ENCODE peak calls at places on chromosomes 5 and 9, in five cellular contexts. Y, R, A, X and S are unnamed samples.
A peak's percentile ranks its signal among the peaks of the same experiment; 100 is the strongest.

GRCh38 chr9:113886933-113887332 is 10.8 kb downstream of the ZNF618 start:
- DNase-seq in Y (no peak), R (no peak), A (no peak), X (no peak), S (no peak)

GRCh38 chr5:165149439-165149838 is 1644.0 kb downstream of the MAT2B start:
- DNase-seq in Y (no peak), R (no peak), A (no peak), X (no peak), S (no peak)

GRCh38 chr5:145536133-145536532 is 299.0 kb downstream of the PRELID2 start:
- DNase-seq in Y (no peak), R (no peak), A (no peak), X (no peak), S (no peak)

GRCh38 chr9:95443301-95443700 is 73.5 kb downstream of the PTCH1 start:
- DNase-seq in Y (no peak), R (no peak), A (no peak), X (no peak), S (no peak)

GRCh38 chr5:57216714-57217113 is 42.9 kb downstream of the GPBP1 start:
- DNase-seq in Y (no peak), R (peak; percentile 10), A (no peak), X (no peak), S (no peak)

GRCh38 chr9:103821115-103821514 is 273.0 kb upstream of the SMC2 start:
- DNase-seq in Y (no peak), R (no peak), A (no peak), X (no peak), S (no peak)

GRCh38 chr5:59218424-59219045 is 635.7 kb downstream of the RAB3C start:
- DNase-seq in Y (no peak), R (no peak), A (no peak), X (no peak), S (no peak)

GRCh38 chr5:501833-502184 is 22.4 kb downstream of the SLC9A3 start:
- DNase-seq in Y (no peak), R (no peak), A (no peak), X (no peak), S (no peak)

GRCh38 chr5:1486271-1486670 is 37.5 kb downstream of the LPCAT1 start:
- DNase-seq in Y (no peak), R (no peak), A (no peak), X (no peak), S (no peak)

DNA sequence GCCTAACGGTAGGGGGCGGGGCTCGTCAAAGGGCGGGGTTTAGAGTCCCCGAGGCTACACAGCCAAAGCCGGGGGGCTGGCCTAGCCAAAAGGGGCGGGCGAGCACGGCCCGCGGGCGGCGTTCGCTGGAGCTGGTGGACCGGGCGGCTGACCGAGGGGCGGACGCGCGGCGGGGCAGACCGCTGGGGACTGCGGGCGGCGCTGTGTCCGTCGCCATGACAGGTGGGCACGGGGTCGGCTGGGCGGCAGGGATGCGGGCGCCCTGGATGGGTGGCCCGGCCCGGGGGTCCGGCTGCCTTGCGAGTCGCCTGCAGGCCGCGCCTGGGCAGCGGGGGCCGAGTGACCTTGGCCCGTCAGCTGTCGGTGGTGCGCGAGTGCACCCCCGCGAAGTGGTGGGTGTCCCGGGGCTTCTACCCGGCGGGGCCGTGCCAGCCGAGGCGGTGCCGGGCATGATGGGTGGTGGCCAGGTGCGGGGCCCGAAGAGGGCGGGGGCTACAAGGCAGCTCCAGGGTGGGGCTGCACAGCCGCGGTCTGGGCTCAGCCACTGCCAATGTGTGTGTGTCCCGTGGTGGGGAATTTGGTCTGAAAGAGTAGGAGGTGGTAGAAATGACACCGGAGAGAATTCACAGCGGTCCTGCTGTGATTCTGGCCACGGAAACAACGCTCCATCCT is at the start of gene CARD19:
- DNase-seq in Y (no peak), R (peak; percentile 42), A (peak; percentile 71), X (peak; percentile 70), S (peak; percentile 64)
- TF ChIP-seq POLR2A in Y (peak; percentile 32), R (peak; percentile 60), A (peak; percentile 99), X (peak; percentile 98), S (peak; percentile 89)

DNA sequence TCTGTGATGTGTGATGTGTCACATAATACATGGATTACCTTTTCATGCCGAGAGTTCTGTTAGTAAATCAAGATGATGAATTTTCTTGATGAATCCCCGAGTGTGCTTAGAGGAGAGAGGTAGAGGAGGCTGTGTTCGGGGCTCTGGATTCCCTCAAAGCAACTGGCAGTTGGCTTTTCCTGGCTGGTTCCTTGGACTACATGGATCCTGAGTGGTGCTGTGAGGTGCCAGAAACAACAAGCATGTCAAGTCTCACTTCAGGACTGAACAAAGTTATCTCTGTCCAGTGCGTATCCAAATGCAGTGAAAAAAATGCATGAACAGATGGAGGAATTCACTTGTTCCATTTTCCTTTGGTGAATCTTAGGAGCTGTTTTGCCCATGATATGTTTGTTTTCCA is 231.7 kb downstream of the FBXL7 start:
- DNase-seq in Y (no peak), R (no peak), A (no peak), X (peak; percentile 25), S (no peak)
- H3K4me3 ChIP-seq in Y (no peak overlapping the region), R (no peak overlapping the region), A (no peak overlapping the region), X (no peak overlapping the region), S (no peak overlapping the region)

GRCh38 chr5:132823481-132824050 is 6.9 kb downstream of the SHROOM1 start:
- DNase-seq in Y (no peak), R (no peak), A (no peak), X (no peak), S (no peak)
- TF ChIP-seq POLR2A in Y (no peak), R (no peak), A (no peak), X (no peak), S (no peak)

GRCh38 chr9:120593955-120594277 is 13.9 kb upstream of the CDK5RAP2 start:
- DNase-seq in Y (no peak), R (no peak), A (no peak), X (no peak), S (no peak)

GRCh38 chr9:120593250-120593954 is 13.4 kb upstream of the CDK5RAP2 start:
- DNase-seq in Y (no peak), R (no peak), A (no peak), X (no peak), S (no peak)

GRCh38 chr9:120587357-120587756 is 7.4 kb upstream of the CDK5RAP2 start:
- DNase-seq in Y (no peak), R (no peak), A (no peak), X (no peak), S (no peak)

GRCh38 chr9:120592210-120592609 is 12.2 kb upstream of the CDK5RAP2 start:
- DNase-seq in Y (no peak), R (no peak), A (no peak), X (no peak), S (no peak)
- H3K4me3 ChIP-seq in Y (no peak overlapping the region), R (no peak overlapping the region), A (no peak overlapping the region), X (no peak overlapping the region), S (no peak overlapping the region)

GRCh38 chr5:134225780-134226440 is at the start of gene PPP2CA:
- DNase-seq in Y (peak; percentile 97), R (peak; percentile 98), A (peak; percentile 100), X (peak; percentile 98), S (peak; percentile 98)

GRCh38 chr5:134226441-134227192 is 744 bp upstream of the PPP2CA start:
- DNase-seq in Y (no peak), R (peak; percentile 10), A (no peak), X (no peak), S (no peak)

GRCh38 chr5:134227259-134227658 is 1.4 kb upstream of the PPP2CA start:
- DNase-seq in Y (no peak), R (peak; percentile 64), A (peak; percentile 35), X (peak; percentile 23), S (no peak)

GRCh38 chr5:134223406-134224251 is 2.2 kb downstream of the PPP2CA start:
- DNase-seq in Y (no peak), R (peak; percentile 24), A (no peak), X (no peak), S (no peak)

GRCh38 chr5:134224905-134225779 is 731 bp downstream of the PPP2CA start:
- DNase-seq in Y (no peak), R (peak; percentile 61), A (peak; percentile 64), X (peak; percentile 61), S (peak; percentile 57)
- TF ChIP-seq POLR2A in Y (peak; percentile 5), R (no peak), A (no peak), X (no peak), S (no peak)

DNA sequence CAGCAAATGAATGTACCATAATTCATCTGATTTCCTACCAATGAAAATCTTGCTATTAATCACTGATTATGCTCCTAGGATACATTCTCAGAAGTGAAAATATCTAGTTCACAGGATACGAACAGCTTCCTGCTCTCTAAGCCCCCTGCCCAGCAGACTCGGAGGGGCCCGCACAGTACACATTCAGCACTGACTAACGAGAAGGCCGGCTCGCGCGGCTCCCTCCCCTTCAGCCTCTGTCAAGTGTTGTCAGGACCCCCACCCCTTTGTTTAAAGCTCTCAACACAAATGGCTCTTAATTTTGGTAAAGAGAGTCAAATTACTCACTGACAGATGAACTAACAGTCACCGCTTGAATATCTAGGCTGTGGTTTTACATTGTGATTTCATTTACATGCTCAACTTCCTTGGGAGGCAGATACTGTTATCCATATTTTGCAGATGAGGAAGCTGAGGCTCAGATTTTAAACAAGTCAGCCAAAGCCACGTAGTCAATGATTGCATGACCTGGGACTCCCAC is 82.1 kb downstream of the PRRT1B start:
- DNase-seq in Y (no peak), R (no peak), A (no peak), X (no peak), S (no peak)
- H3K4me3 ChIP-seq in Y (no peak overlapping the region), R (no peak overlapping the region), A (no peak overlapping the region), X (no peak overlapping the region), S (no peak overlapping the region)